ENCODE peak calls at places on chromosomes 11 and 22, in nine cellular contexts. One of them, this sample, is unnamed.
A peak's percentile ranks its signal among the peaks of the same experiment; 100 is the strongest.

GRCh38 chr22:37229012-37229804 is 14.9 kb downstream of the RAC2 start:
- DNase-seq in IMR-90: peak; percentile 87
- DNase-seq in fibroblast of lung: peak; percentile 90
- DNase-seq in neural progenitor cell: no peak
- DNase-seq in A673: no peak
- DNase-seq in body of pancreas: peak; percentile 26
- DNase-seq in testis: no peak
- DNase-seq in psoas muscle: no peak
- DNase-seq in Panc1: peak; percentile 20
- DNase-seq in this sample: peak; percentile 54

GRCh38 chr11:19365743-19366410 is 125.1 kb upstream of the E2F8 start:
- DNase-seq in IMR-90: no peak
- DNase-seq in fibroblast of lung: no peak
- DNase-seq in neural progenitor cell: peak; percentile 63
- DNase-seq in A673: no peak
- DNase-seq in body of pancreas: no peak
- DNase-seq in testis: no peak
- DNase-seq in psoas muscle: no peak
- DNase-seq in Panc1: no peak
- DNase-seq in this sample: no peak

GRCh38 chr22:37999640-38000272 is 15.4 kb upstream of the SOX10 start:
- DNase-seq in IMR-90: peak; percentile 61
- DNase-seq in fibroblast of lung: peak; percentile 53
- DNase-seq in neural progenitor cell: no peak
- DNase-seq in A673: peak; percentile 71
- DNase-seq in body of pancreas: peak; percentile 32
- DNase-seq in testis: no peak
- DNase-seq in psoas muscle: peak; percentile 87
- DNase-seq in Panc1: no peak
- DNase-seq in this sample: no peak

GRCh38 chr22:41576877-41577276 is 12.8 kb downstream of the PMM1 start:
- DNase-seq in IMR-90: peak; percentile 52
- DNase-seq in fibroblast of lung: peak; percentile 68
- DNase-seq in neural progenitor cell: peak; percentile 86
- DNase-seq in A673: peak; percentile 75
- DNase-seq in body of pancreas: peak; percentile 60
- DNase-seq in testis: peak; percentile 81
- DNase-seq in psoas muscle: peak; percentile 72
- DNase-seq in Panc1: no peak
- DNase-seq in this sample: peak; percentile 47

GRCh38 chr11:21132146-21132720 is 462.8 kb downstream of the NELL1 start:
- DNase-seq in IMR-90: no peak
- DNase-seq in fibroblast of lung: no peak
- DNase-seq in neural progenitor cell: no peak
- DNase-seq in A673: no peak
- DNase-seq in body of pancreas: no peak
- DNase-seq in testis: no peak
- DNase-seq in psoas muscle: peak; percentile 39
- DNase-seq in Panc1: no peak
- DNase-seq in this sample: no peak

GRCh38 chr11:66728760-66729385 is at the start of gene SPTBN2:
- DNase-seq in IMR-90: no peak
- DNase-seq in fibroblast of lung: no peak
- DNase-seq in neural progenitor cell: peak; percentile 75
- DNase-seq in A673: peak; percentile 48
- DNase-seq in body of pancreas: no peak
- DNase-seq in testis: peak; percentile 34
- DNase-seq in psoas muscle: peak; percentile 39
- DNase-seq in Panc1: no peak
- DNase-seq in this sample: no peak

GRCh38 chr11:108538022-108538424 is 39.8 kb upstream of the POGLUT3 start:
- DNase-seq in IMR-90: no peak
- DNase-seq in fibroblast of lung: no peak
- DNase-seq in neural progenitor cell: no peak
- DNase-seq in A673: no peak
- DNase-seq in body of pancreas: no peak
- DNase-seq in testis: no peak
- DNase-seq in psoas muscle: no peak
- DNase-seq in Panc1: no peak
- DNase-seq in this sample: no peak

GRCh38 chr11:64499261-64500004 is 91.6 kb upstream of the SLC22A12 start:
- DNase-seq in IMR-90: no peak
- DNase-seq in fibroblast of lung: no peak
- DNase-seq in neural progenitor cell: no peak
- DNase-seq in A673: no peak
- DNase-seq in body of pancreas: no peak
- DNase-seq in testis: no peak
- DNase-seq in psoas muscle: no peak
- DNase-seq in Panc1: no peak
- DNase-seq in this sample: no peak

GRCh38 chr11:11416917-11417316 is 63.9 kb upstream of the CSNK2A3 start:
- DNase-seq in IMR-90: peak; percentile 65
- DNase-seq in fibroblast of lung: peak; percentile 57
- DNase-seq in neural progenitor cell: no peak
- DNase-seq in A673: no peak
- DNase-seq in body of pancreas: no peak
- DNase-seq in testis: no peak
- DNase-seq in psoas muscle: no peak
- DNase-seq in Panc1: no peak
- DNase-seq in this sample: no peak

GRCh38 chr11:73416711-73417265 is 40.6 kb downstream of the RELT start:
- DNase-seq in IMR-90: peak; percentile 39
- DNase-seq in fibroblast of lung: peak; percentile 41
- DNase-seq in neural progenitor cell: no peak
- DNase-seq in A673: no peak
- DNase-seq in body of pancreas: no peak
- DNase-seq in testis: no peak
- DNase-seq in psoas muscle: no peak
- DNase-seq in Panc1: no peak
- DNase-seq in this sample: no peak

GRCh38 chr11:71940561-71941219 is 11.8 kb downstream of the RNF121 start:
- DNase-seq in IMR-90: no peak
- DNase-seq in fibroblast of lung: no peak
- DNase-seq in neural progenitor cell: peak; percentile 33
- DNase-seq in A673: no peak
- DNase-seq in body of pancreas: no peak
- DNase-seq in testis: no peak
- DNase-seq in psoas muscle: no peak
- DNase-seq in Panc1: no peak
- DNase-seq in this sample: no peak

GRCh38 chr11:37988031-37988430 is 1390.0 kb upstream of the RAG2 start:
- DNase-seq in IMR-90: peak; percentile 17
- DNase-seq in fibroblast of lung: peak; percentile 86
- DNase-seq in neural progenitor cell: no peak
- DNase-seq in A673: no peak
- DNase-seq in body of pancreas: peak; percentile 3
- DNase-seq in testis: no peak
- DNase-seq in psoas muscle: no peak
- DNase-seq in Panc1: no peak
- DNase-seq in this sample: no peak

GRCh38 chr11:27697679-27698275 is 2.5 kb downstream of the BDNF start:
- DNase-seq in IMR-90: no peak
- DNase-seq in fibroblast of lung: no peak
- DNase-seq in neural progenitor cell: no peak
- DNase-seq in A673: no peak
- DNase-seq in body of pancreas: no peak
- DNase-seq in testis: no peak
- DNase-seq in psoas muscle: no peak
- DNase-seq in Panc1: no peak
- DNase-seq in this sample: no peak

DNA sequence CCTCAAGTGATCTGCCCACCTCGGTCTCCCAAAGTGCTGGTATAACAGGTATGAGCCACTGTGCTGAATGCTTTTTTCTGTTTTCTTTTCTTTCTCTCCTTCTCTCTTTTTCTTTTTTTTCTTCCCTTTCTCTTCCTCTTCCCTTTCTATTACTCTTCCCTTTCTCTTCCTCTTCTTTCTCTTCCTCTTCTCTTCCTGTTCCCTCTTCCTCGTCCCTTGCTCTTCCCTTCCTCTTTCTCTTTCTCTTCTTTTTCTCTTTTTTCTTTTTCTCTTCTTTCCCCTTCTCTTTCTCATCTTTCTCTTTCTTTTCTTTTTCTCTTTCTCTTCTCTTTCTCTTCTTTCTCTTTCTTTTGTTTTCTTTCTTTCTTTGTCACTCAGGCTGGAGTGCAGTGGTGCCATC is 1.2 kb downstream of the OOSP1 start:
- DNase-seq in IMR-90: no peak
- DNase-seq in fibroblast of lung: no peak
- DNase-seq in neural progenitor cell: no peak
- DNase-seq in A673: no peak
- DNase-seq in body of pancreas: no peak
- DNase-seq in testis: no peak
- DNase-seq in psoas muscle: no peak
- DNase-seq in Panc1: no peak
- DNase-seq in this sample: no peak
- TF ChIP-seq CTCF in IMR-90: no peak
- TF ChIP-seq CTCF in fibroblast of lung: no peak
- TF ChIP-seq CTCF in neural progenitor cell: no peak
- TF ChIP-seq CTCF in A673: no peak
- TF ChIP-seq CTCF in body of pancreas: no peak
- TF ChIP-seq CTCF in testis: no peak
- TF ChIP-seq CTCF in psoas muscle: no peak
- TF ChIP-seq CTCF in Panc1: no peak
- TF ChIP-seq CTCF in this sample: no peak

GRCh38 chr22:49451070-49451840 is 376.4 kb downstream of the BRD1 start:
- DNase-seq in IMR-90: no peak
- DNase-seq in fibroblast of lung: no peak
- DNase-seq in neural progenitor cell: no peak
- DNase-seq in A673: no peak
- DNase-seq in body of pancreas: no peak
- DNase-seq in testis: no peak
- DNase-seq in psoas muscle: no peak
- DNase-seq in Panc1: no peak
- DNase-seq in this sample: peak; percentile 3
- H3K9me3 ChIP-seq in IMR-90: peaks cover 60% of the 10 kb centered on the region
- H3K9me3 ChIP-seq in fibroblast of lung: no peaks in the 10 kb centered on the region
- H3K9me3 ChIP-seq in neural progenitor cell: no peaks in the 10 kb centered on the region
- H3K9me3 ChIP-seq in A673: no peaks in the 10 kb centered on the region
- H3K9me3 ChIP-seq in body of pancreas: no peaks in the 10 kb centered on the region
- H3K9me3 ChIP-seq in testis: no peaks in the 10 kb centered on the region
- H3K9me3 ChIP-seq in psoas muscle: no peaks in the 10 kb centered on the region
- H3K9me3 ChIP-seq in Panc1: no peaks in the 10 kb centered on the region
- H3K9me3 ChIP-seq in this sample: no peaks in the 10 kb centered on the region

DNA sequence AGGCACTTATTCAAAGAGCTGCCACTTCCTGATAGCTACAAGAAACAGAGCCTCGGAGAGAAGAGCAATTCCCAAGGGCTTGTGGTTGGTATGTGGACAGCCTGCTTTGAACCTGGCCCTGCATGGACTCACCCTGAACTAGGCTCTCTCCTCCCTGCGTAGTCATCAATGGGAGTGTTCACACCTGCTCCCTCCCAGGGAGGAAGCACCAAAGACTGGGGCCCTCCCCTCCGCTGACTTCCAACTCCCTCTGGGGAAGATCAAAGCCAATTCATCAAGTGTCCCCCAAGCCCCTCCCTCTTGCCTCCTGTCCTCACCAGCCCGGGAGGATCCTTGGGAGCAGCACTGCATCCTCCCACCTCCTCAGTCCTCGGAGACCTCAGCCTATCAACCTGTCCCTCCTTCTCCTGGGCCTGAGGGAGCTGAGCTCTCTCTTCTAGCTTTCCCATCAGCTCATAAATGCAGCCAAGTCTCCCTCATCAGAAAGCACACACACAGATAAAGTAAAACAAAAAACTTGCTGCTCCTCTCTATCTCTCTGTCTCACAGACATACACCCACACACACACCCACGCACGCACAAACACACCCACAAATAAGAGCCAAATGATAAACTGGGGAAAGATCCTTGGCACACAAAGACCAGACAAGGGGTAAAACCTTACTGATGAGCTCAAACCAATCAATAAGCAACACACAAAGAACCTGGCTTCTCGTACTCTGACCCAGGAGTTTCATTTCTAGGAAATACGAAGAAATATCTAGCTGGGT is 3.3 kb downstream of the A4GALT start:
- DNase-seq in IMR-90: no peak
- DNase-seq in fibroblast of lung: no peak
- DNase-seq in neural progenitor cell: no peak
- DNase-seq in A673: peak; percentile 55
- DNase-seq in body of pancreas: no peak
- DNase-seq in testis: peak; percentile 67
- DNase-seq in psoas muscle: no peak
- DNase-seq in Panc1: no peak
- DNase-seq in this sample: no peak
- H3K27ac ChIP-seq in IMR-90: no peak overlapping the region
- H3K27ac ChIP-seq in fibroblast of lung: no peak overlapping the region
- H3K27ac ChIP-seq in neural progenitor cell: no peak overlapping the region
- H3K27ac ChIP-seq in A673: peak overlapping the region; percentile 53
- H3K27ac ChIP-seq in body of pancreas: no peak overlapping the region
- H3K27ac ChIP-seq in testis: no peak overlapping the region
- H3K27ac ChIP-seq in psoas muscle: no peak overlapping the region
- H3K27ac ChIP-seq in Panc1: no peak overlapping the region
- H3K27ac ChIP-seq in this sample: peak overlapping the region; percentile 94

GRCh38 chr22:31104869-31105268 is 2.5 kb downstream of the SELENOM start:
- DNase-seq in IMR-90: no peak
- DNase-seq in fibroblast of lung: no peak
- DNase-seq in neural progenitor cell: peak; percentile 90
- DNase-seq in A673: no peak
- DNase-seq in body of pancreas: no peak
- DNase-seq in testis: peak; percentile 67
- DNase-seq in psoas muscle: no peak
- DNase-seq in Panc1: no peak
- DNase-seq in this sample: peak; percentile 46
- TF ChIP-seq CTCF in IMR-90: peak; percentile 17
- TF ChIP-seq CTCF in fibroblast of lung: peak; percentile 22
- TF ChIP-seq CTCF in neural progenitor cell: peak; percentile 85
- TF ChIP-seq CTCF in A673: peak; percentile 64
- TF ChIP-seq CTCF in body of pancreas: no peak
- TF ChIP-seq CTCF in testis: peak; percentile 37
- TF ChIP-seq CTCF in psoas muscle: peak; percentile 7
- TF ChIP-seq CTCF in Panc1: no peak
- TF ChIP-seq CTCF in this sample: peak; percentile 51

DNA sequence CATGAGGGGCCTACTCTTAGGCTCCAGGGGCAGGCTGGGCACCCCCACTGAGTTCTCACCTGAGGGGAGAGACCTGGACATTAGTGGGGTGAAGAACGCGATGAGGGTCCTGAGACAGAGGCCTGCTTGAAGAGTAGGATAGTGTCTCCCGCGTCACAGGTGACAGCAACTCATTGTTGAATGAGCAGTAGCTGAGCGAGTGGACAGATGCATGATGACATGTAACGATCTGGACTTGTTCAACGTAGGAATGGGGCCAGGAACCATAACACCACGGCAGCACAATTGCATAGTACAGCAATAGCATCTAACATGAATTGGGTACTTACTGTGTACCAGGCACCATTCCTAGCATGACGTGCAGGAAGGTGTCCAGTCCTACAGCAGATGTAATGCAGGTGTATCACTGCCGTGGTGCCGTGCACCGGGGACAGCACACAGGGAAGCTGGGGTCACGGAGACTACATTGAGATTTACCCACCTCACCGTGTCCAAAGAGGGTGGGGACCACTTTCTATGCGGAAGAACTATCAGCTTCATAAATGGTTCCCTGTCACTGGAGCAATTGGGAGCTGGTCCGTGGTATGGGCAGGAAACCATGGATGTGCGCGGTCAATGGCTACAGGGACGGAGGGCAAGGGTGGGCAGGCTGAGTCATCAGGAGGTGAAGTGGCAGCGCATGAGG is 1019.1 kb downstream of the TBC1D22A start:
- DNase-seq in IMR-90: no peak
- DNase-seq in fibroblast of lung: no peak
- DNase-seq in neural progenitor cell: no peak
- DNase-seq in A673: no peak
- DNase-seq in body of pancreas: no peak
- DNase-seq in testis: no peak
- DNase-seq in psoas muscle: no peak
- DNase-seq in Panc1: no peak
- DNase-seq in this sample: no peak
- H3K9me3 ChIP-seq in IMR-90: peaks cover 63% of the 10 kb centered on the region
- H3K9me3 ChIP-seq in fibroblast of lung: peaks cover 2% of the 10 kb centered on the region
- H3K9me3 ChIP-seq in neural progenitor cell: no peaks in the 10 kb centered on the region
- H3K9me3 ChIP-seq in A673: no peaks in the 10 kb centered on the region
- H3K9me3 ChIP-seq in body of pancreas: peaks cover 8% of the 10 kb centered on the region
- H3K9me3 ChIP-seq in testis: no peaks in the 10 kb centered on the region
- H3K9me3 ChIP-seq in psoas muscle: no peaks in the 10 kb centered on the region
- H3K9me3 ChIP-seq in Panc1: no peaks in the 10 kb centered on the region
- H3K9me3 ChIP-seq in this sample: peaks cover 11% of the 10 kb centered on the region